ENCODE peak calls at places on chromosomes 1 and 21, in six cellular contexts. G is activated naive CD4-positive, alpha-beta T cell treated with anti-CD3 and anti-CD28 coated beads, Interleukin-2, amount 50 U/mL, for 16 hours; K is stimulated activated CD4-positive, alpha-beta T cell treated with anti-CD3 and anti-CD28 coated beads, Interleukin-1b, Interleukin-23, amount 100 ng/mL, for 1 hour; O is cardiac septum; Z is activated naive CD8-positive, alpha-beta T cell treated with anti-CD3 and anti-CD28 coated beads, Interleukin-2, amount 50 U/mL, for 24 hours; E is amygdala. W is an unnamed sample.

GRCh38 chr1:95086949-95087533 is 14.3 kb upstream of the ALG14 start:
- DNase-seq in G (no peak), K (no peak), O (no peak), Z (no peak), E (no peak), W (no peak)

GRCh38 chr1:221695346-221695745 is 46.5 kb downstream of the DUSP10 start:
- DNase-seq in G (no peak), K (no peak), O (no peak), Z (no peak), E (no peak), W (no peak)

GRCh38 chr1:106954830-106955229 is 101.6 kb upstream of the PRMT6 start:
- DNase-seq in G (no peak), K (no peak), O (no peak), Z (no peak), E (no peak), W (no peak)

GRCh38 chr21:45018131-45019075 is 56.0 kb upstream of the ADARB1 start:
- DNase-seq in G (peak; percentile 14), K (no peak), O (peak; percentile 67), Z (no peak), E (no peak), W (no peak)

GRCh38 chr1:96041470-96041869 is 680.1 kb upstream of the PTBP2 start:
- DNase-seq in G (no peak), K (no peak), O (no peak), Z (no peak), E (no peak), W (no peak)

GRCh38 chr1:191174298-191174697 is 696.6 kb upstream of the BRINP3 start:
- DNase-seq in G (no peak), K (no peak), O (no peak), Z (no peak), E (no peak), W (no peak)

GRCh38 chr1:225911207-225912130 is 12.6 kb downstream of the PYCR2 start:
- DNase-seq in G (peak; percentile 76), K (peak; percentile 65), O (peak; percentile 81), Z (peak; percentile 82), E (no peak), W (peak; percentile 9)

GRCh38 chr1:30106125-30106524 is 617.3 kb downstream of the MATN1 start:
- DNase-seq in G (no peak), K (no peak), O (no peak), Z (peak; percentile 13), E (no peak), W (no peak)

GRCh38 chr1:207007352-207008033 is 25.1 kb downstream of the C1orf116 start:
- DNase-seq in G (no peak), K (no peak), O (no peak), Z (no peak), E (no peak), W (no peak)

GRCh38 chr1:54610048-54610447 is 13.3 kb downstream of the FAM151A start:
- DNase-seq in G (no peak), K (no peak), O (no peak), Z (no peak), E (no peak), W (no peak)

GRCh38 chr1:61241411-61241838 is 159.1 kb downstream of the NFIA start:
- DNase-seq in G (no peak), K (no peak), O (no peak), Z (no peak), E (no peak), W (no peak)

GRCh38 chr1:153777648-153778047 is 2.4 kb downstream of the SLC27A3 start:
- DNase-seq in G (no peak), K (no peak), O (no peak), Z (no peak), E (no peak), W (no peak)

GRCh38 chr1:160680399-160680798 is 31.2 kb downstream of the CD48 start:
- DNase-seq in G (no peak), K (no peak), O (no peak), Z (no peak), E (no peak), W (no peak)

GRCh38 chr1:2290171-2290578 is 62.1 kb downstream of the SKI start:
- DNase-seq in G (no peak), K (no peak), O (no peak), Z (no peak), E (no peak), W (no peak)

GRCh38 chr1:214002472-214002871 is 14.7 kb downstream of the PROX1 start:
- DNase-seq in G (no peak), K (no peak), O (no peak), Z (no peak), E (no peak), W (no peak)

GRCh38 chr1:219788091-219788490 is 140.3 kb downstream of the SLC30A10 start:
- DNase-seq in G (no peak), K (no peak), O (no peak), Z (no peak), E (no peak), W (no peak)

GRCh38 chr1:101237229-101237837 is 514 bp downstream of the S1PR1 start:
- DNase-seq in G (peak; percentile 23), K (no peak), O (no peak), Z (no peak), E (no peak), W (no peak)

GRCh38 chr21:34029724-34030528 is 43.5 kb upstream of the MRPS6 start:
- DNase-seq in G (peak; percentile 32), K (no peak), O (no peak), Z (peak; percentile 29), E (no peak), W (no peak)

GRCh38 chr21:44550807-44551206 is 498 bp downstream of the KRTAP10-2 start:
- DNase-seq in G (no peak), K (no peak), O (no peak), Z (no peak), E (no peak), W (no peak)

GRCh38 chr1:29372108-29372507 is 135.8 kb downstream of the PTPRU start:
- DNase-seq in G (no peak), K (no peak), O (no peak), Z (no peak), E (no peak), W (no peak)

GRCh38 chr1:211605613-211606326 is 26.8 kb upstream of the SLC30A1 start:
- DNase-seq in G (no peak), K (no peak), O (no peak), Z (no peak), E (no peak), W (no peak)

GRCh38 chr1:154849645-154850131 is 20.4 kb downstream of the KCNN3 start:
- DNase-seq in G (no peak), K (no peak), O (no peak), Z (peak; percentile 54), E (no peak), W (no peak)

W was measured in C1 segment of cervical spinal cord.